ENCODE peak calls at places on chromosomes 12 and 14, in ten cellular contexts. H is IMR-90, A is tibial artery, M is GM06990, D is HCT116, T is hepatocyte, J is transverse colon, R is lung, U is fibroblast of the aortic adventitia, Q is Caco-2. Y is an unnamed sample.
A peak's percentile ranks its signal among the peaks of the same experiment; 100 is the strongest.

GRCh38 chr12:89238593-89238992 is 113.7 kb downstream of the DUSP6 start:
- DNase-seq in H (no peak), A (peak; percentile 68), M (no peak), D (no peak), T (no peak), J (no peak), R (no peak), U (peak; percentile 33), Q (no peak), Y (no peak)

GRCh38 chr12:75814856-75815754 is 216.5 kb downstream of the PHLDA1 start:
- DNase-seq in H (peak; percentile 98), A (no peak), M (no peak), D (no peak), T (peak; percentile 86), J (no peak), R (no peak), U (peak; percentile 98), Q (no peak), Y (peak; percentile 86)

GRCh38 chr12:65607271-65607880 is 216.9 kb upstream of the HMGA2 start:
- DNase-seq in H (no peak), A (no peak), M (no peak), D (no peak), T (peak; percentile 28), J (no peak), R (no peak), U (no peak), Q (peak; percentile 43), Y (peak; percentile 56)

GRCh38 chr14:68656452-68656851 is 136.4 kb downstream of the ZFP36L1 start:
- DNase-seq in H (no peak), A (peak; percentile 31), M (no peak), D (no peak), T (no peak), J (no peak), R (no peak), U (no peak), Q (no peak), Y (no peak)

GRCh38 chr12:46188170-46188569 is 80.7 kb downstream of the SLC38A1 start:
- DNase-seq in H (no peak), A (no peak), M (no peak), D (no peak), T (no peak), J (no peak), R (no peak), U (no peak), Q (no peak), Y (no peak)

GRCh38 chr12:48795550-48796455 is 6.9 kb upstream of the ADCY6 start:
- DNase-seq in H (peak; percentile 75), A (peak; percentile 83), M (no peak), D (peak; percentile 77), T (peak; percentile 85), J (peak; percentile 84), R (peak; percentile 70), U (peak; percentile 89), Q (peak; percentile 85), Y (peak; percentile 82)

GRCh38 chr12:124754949-124755800 is 108.5 kb downstream of the SCARB1 start:
- DNase-seq in H (peak; percentile 67), A (peak; percentile 95), M (no peak), D (no peak), T (peak; percentile 70), J (peak; percentile 73), R (peak; percentile 91), U (peak; percentile 83), Q (no peak), Y (no peak)

GRCh38 chr12:6072302-6072752 is 52.1 kb downstream of the VWF start:
- DNase-seq in H (peak; percentile 79), A (no peak), M (no peak), D (no peak), T (no peak), J (no peak), R (no peak), U (peak; percentile 81), Q (no peak), Y (peak; percentile 93)

GRCh38 chr12:93751864-93752610 is 74.9 kb downstream of the CRADD start:
- DNase-seq in H (peak; percentile 97), A (no peak), M (no peak), D (no peak), T (no peak), J (no peak), R (peak; percentile 51), U (peak; percentile 47), Q (no peak), Y (peak; percentile 47)

GRCh38 chr14:81172881-81173280 is 47.9 kb downstream of the GTF2A1 start:
- DNase-seq in H (peak; percentile 22), A (no peak), M (no peak), D (no peak), T (no peak), J (no peak), R (no peak), U (no peak), Q (no peak), Y (no peak)

GRCh38 chr12:108720757-108721514 is 10.4 kb downstream of the CORO1C start:
- DNase-seq in H (no peak), A (no peak), M (no peak), D (no peak), T (no peak), J (no peak), R (no peak), U (peak; percentile 58), Q (no peak), Y (peak; percentile 88)

GRCh38 chr14:105199093-105199492 is 18.0 kb upstream of the NUDT14 start:
- DNase-seq in H (peak; percentile 19), A (no peak), M (no peak), D (no peak), T (no peak), J (no peak), R (no peak), U (no peak), Q (no peak), Y (no peak)

GRCh38 chr12:50017653-50018052 is 7.6 kb downstream of the RACGAP1 start:
- DNase-seq in H (peak; percentile 61), A (no peak), M (no peak), D (no peak), T (no peak), J (no peak), R (no peak), U (peak; percentile 77), Q (no peak), Y (no peak)

GRCh38 chr14:76426161-76426696 is 50.3 kb downstream of the ESRRB start:
- DNase-seq in H (no peak), A (no peak), M (no peak), D (peak; percentile 18), T (no peak), J (no peak), R (no peak), U (no peak), Q (no peak), Y (no peak)

GRCh38 chr14:21063479-21063878 is 5.9 kb downstream of the RNASE8 start:
- DNase-seq in H (peak; percentile 86), A (no peak), M (no peak), D (no peak), T (no peak), J (peak; percentile 4), R (no peak), U (peak; percentile 82), Q (no peak), Y (no peak)

GRCh38 chr12:120843472-120843871 is 60.7 kb downstream of the SPPL3 start:
- DNase-seq in H (no peak), A (no peak), M (no peak), D (no peak), T (no peak), J (no peak), R (no peak), U (no peak), Q (no peak), Y (no peak)
- TF ChIP-seq CTCF in H (no peak), A (no peak), M (no peak), D (no peak), T (no peak), J (no peak), R (no peak), U (no peak), Q (no peak), Y (no peak)

GRCh38 chr12:29389295-29389919 is 8.4 kb upstream of the ERGIC2 start:
- DNase-seq in H (no peak), A (no peak), M (peak; percentile 80), D (no peak), T (no peak), J (no peak), R (no peak), U (no peak), Q (no peak), Y (no peak)
- H3K4me3 ChIP-seq in H (no peak overlapping the region), A (peak overlapping the region; percentile 12), M (no peak overlapping the region), D (no peak overlapping the region), T (no peak overlapping the region), J (no peak overlapping the region), R (no peak overlapping the region), U (no peak overlapping the region), Q (no peak overlapping the region), Y (no peak overlapping the region)

GRCh38 chr14:22892488-22892887 is 9.5 kb downstream of the REM2 start:
- DNase-seq in H (no peak), A (peak; percentile 41), M (no peak), D (no peak), T (no peak), J (no peak), R (no peak), U (no peak), Q (no peak), Y (no peak)
- TF ChIP-seq CTCF in H (no peak), A (no peak), M (no peak), D (no peak), T (no peak), J (no peak), R (no peak), U (no peak), Q (no peak), Y (no peak)

GRCh38 chr12:67382206-67382871 is 113.2 kb downstream of the CAND1 start:
- DNase-seq in H (peak; percentile 21), A (no peak), M (no peak), D (no peak), T (no peak), J (no peak), R (no peak), U (peak; percentile 8), Q (no peak), Y (no peak)
- H3K4me3 ChIP-seq in H (no peak overlapping the region), A (no peak overlapping the region), M (no peak overlapping the region), D (no peak overlapping the region), T (no peak overlapping the region), J (no peak overlapping the region), R (no peak overlapping the region), U (no peak overlapping the region), Q (no peak overlapping the region), Y (no peak overlapping the region)

DNA sequence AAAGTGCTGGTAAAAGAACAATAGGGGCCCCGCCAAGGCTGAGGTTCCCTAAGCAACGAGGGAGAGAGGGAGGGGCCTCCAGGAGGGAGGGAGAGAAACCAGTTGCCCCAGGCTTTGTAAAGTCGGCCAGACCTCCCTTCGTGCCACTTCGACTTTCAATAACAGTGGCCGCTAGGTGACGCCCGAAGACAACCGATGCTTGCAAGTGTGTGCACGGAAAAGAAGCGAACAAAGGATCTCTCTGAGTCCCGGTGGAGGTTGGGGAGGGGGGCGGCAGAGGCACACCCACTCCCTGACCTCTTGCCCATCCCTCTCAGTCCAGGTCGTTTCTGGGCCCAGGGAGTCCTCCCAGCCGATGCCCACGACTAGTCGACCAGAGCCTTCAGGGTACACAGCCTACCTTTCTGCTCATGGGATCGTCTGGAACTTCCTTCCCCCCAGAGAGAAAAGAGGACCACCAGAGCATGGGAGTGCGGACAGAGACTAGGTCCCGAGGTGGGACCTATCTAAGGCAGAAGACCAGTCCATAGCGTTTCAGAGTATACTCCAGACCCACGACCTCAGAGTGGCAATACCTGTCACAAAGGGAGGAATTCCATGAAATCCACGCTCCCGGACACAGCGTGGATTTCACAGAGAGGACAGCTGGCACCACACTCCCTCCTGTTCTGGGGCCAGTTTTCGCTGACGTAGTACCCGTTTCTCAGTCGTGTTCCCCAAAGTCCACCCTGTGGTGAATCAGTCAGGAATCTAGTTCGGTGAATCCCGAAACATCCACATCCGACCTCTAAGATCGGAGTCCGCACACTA is 262.7 kb upstream of the ALG10B start:
- DNase-seq in H (no peak), A (no peak), M (no peak), D (no peak), T (no peak), J (peak; percentile 22), R (peak; percentile 59), U (no peak), Q (peak; percentile 62), Y (peak; percentile 46)
- TF ChIP-seq CTCF in H (no peak), A (no peak), M (no peak), D (no peak), T (no peak), J (peak; percentile 25), R (no peak), U (no peak), Q (peak; percentile 45), Y (no peak)